ENCODE peak calls at places on chromosomes 6 and 20, in ten cellular contexts. Y is A549; J is ovary; F is suprapubic skin; V is CD8-positive, alpha-beta memory T cell; Z is heart left ventricle; U is H1; O is mesendoderm; L is esophagus squamous epithelium; C is psoas muscle. T is an unnamed sample. For H3K4me1, the result is how much of the 10 kb centered on the place peaks cover.

GRCh38 chr6:18823782-18824386 is 436.7 kb downstream of the RNF144B start:
- DNase-seq in U (peak), F (no peak), J (no peak), C (no peak), Z (no peak), V (no peak), O (peak), L (no peak), Y (no peak), T (no peak)

GRCh38 chr20:24611360-24612140 is 142.1 kb downstream of the SYNDIG1 start:
- DNase-seq in J (no peak), U (no peak), L (no peak), Y (no peak), C (no peak), Z (no peak), O (no peak), V (no peak), F (no peak), T (no peak)

GRCh38 chr20:63381781-63382431 is 20.8 kb upstream of the CHRNA4 start:
- DNase-seq in Y (peak), U (no peak), O (no peak), V (peak), C (no peak), F (no peak), Z (no peak), L (no peak), J (no peak), T (no peak)

GRCh38 chr6:158780963-158781691 is 38.0 kb downstream of the EZR start:
- DNase-seq in J (no peak), C (no peak), L (no peak), F (no peak), U (no peak), V (no peak), Y (no peak), Z (no peak), O (no peak), T (peak)

GRCh38 chr20:32779500-32780215 is 17.5 kb downstream of the DNMT3B start:
- DNase-seq in J (no peak), F (no peak), Y (no peak), L (no peak), O (peak), V (no peak), U (no peak), Z (no peak), C (no peak), T (no peak)

GRCh38 chr6:69756357-69756756 is 40.5 kb downstream of the LMBRD1 start:
- DNase-seq in J (no peak), Y (no peak), L (no peak), U (no peak), O (no peak), Z (no peak), V (no peak), F (no peak), C (no peak), T (no peak)

GRCh38 chr6:3319801-3320200 is 61.1 kb downstream of the PSMG4 start:
- DNase-seq in Z (no peak), U (no peak), O (no peak), Y (no peak), L (no peak), V (no peak), C (no peak), F (no peak), J (no peak), T (no peak)

GRCh38 chr6:134041093-134041492 is 11.3 kb downstream of the SLC2A12 start:
- DNase-seq in V (no peak), Y (peak), L (no peak), U (no peak), C (no peak), Z (no peak), J (no peak), O (no peak), F (no peak), T (no peak)

GRCh38 chr6:63236398-63236817 is 25.1 kb downstream of the FKBP1C start:
- DNase-seq in O (peak), J (no peak), Y (no peak), Z (no peak), F (no peak), C (no peak), U (no peak), L (no peak), V (no peak), T (no peak)

GRCh38 chr6:30007132-30007764 is 53.8 kb upstream of the POLR1H start:
- DNase-seq in U (no peak), Y (no peak), F (no peak), Z (peak), C (peak), V (no peak), O (peak), J (peak), L (no peak), T (no peak)

GRCh38 chr6:33329058-33329457 is 11.5 kb upstream of the ZBTB22 start:
- DNase-seq in L (no peak), O (no peak), J (no peak), F (no peak), Y (no peak), Z (no peak), U (no peak), V (no peak), C (no peak), T (no peak)

GRCh38 chr20:53934421-53935352 is 135.7 kb downstream of the BCAS1 start:
- DNase-seq in J (peak), V (no peak), C (no peak), Y (no peak), Z (peak), F (no peak), L (no peak), U (no peak), O (peak), T (no peak)

GRCh38 chr6:108846628-108847027 is 1.6 kb upstream of the ARMC2 start:
- DNase-seq in V (no peak), L (no peak), O (no peak), U (no peak), C (no peak), J (no peak), Y (no peak), F (no peak), Z (no peak), T (no peak)

GRCh38 chr6:154159126-154159525 is 120.1 kb downstream of the OPRM1 start:
- DNase-seq in U (no peak), F (no peak), V (no peak), J (no peak), O (no peak), C (no peak), Z (no peak), L (no peak), Y (no peak), T (no peak)

GRCh38 chr6:126252154-126252553 is 87.8 kb upstream of the CENPW start:
- DNase-seq in V (no peak), Z (no peak), L (no peak), J (no peak), Y (no peak), C (no peak), U (no peak), O (peak), F (no peak), T (no peak)

GRCh38 chr20:44690781-44691423 is 24.3 kb upstream of the CCN5 start:
- DNase-seq in U (no peak), Z (peak), L (no peak), J (peak), C (no peak), F (no peak), Y (no peak), O (no peak), V (no peak), T (no peak)

GRCh38 chr6:163825033-163825432 is 410.5 kb downstream of the QKI start:
- DNase-seq in F (no peak), C (no peak), L (no peak), U (no peak), V (no peak), Z (no peak), J (no peak), O (no peak), Y (no peak), T (no peak)

GRCh38 chr6:116268589-116269293 is 11.0 kb downstream of the TSPYL1 start:
- DNase-seq in U (no peak), V (no peak), C (no peak), L (no peak), F (no peak), Y (peak), J (no peak), O (peak), Z (no peak), T (no peak)

GRCh38 chr6:132537977-132538376 is at the start of gene TAAR9:
- DNase-seq in L (no peak), C (no peak), V (no peak), Z (no peak), J (no peak), O (no peak), Y (no peak), U (no peak), F (no peak), T (no peak)

GRCh38 chr6:169864148-169865030 is 113.0 kb downstream of the ERMARD start:
- DNase-seq in J (no peak), C (no peak), O (no peak), Z (no peak), V (no peak), F (no peak), U (no peak), L (no peak), Y (no peak), T (no peak)

GRCh38 chr6:136764522-136764993 is 27.7 kb downstream of the MAP3K5 start:
- DNase-seq in L (no peak), V (no peak), Y (no peak), U (no peak), F (no peak), O (no peak), J (no peak), Z (no peak), C (no peak), T (no peak)

GRCh38 chr20:59723607-59724456 is 119.5 kb downstream of the PHACTR3 start:
- DNase-seq in F (no peak), U (no peak), O (peak), V (no peak), Y (no peak), C (no peak), J (no peak), Z (no peak), L (no peak), T (no peak)

GRCh38 chr6:39388526-39389371 is 66.2 kb upstream of the KCNK16 start:
- DNase-seq in J (no peak), C (no peak), F (no peak), U (no peak), V (no peak), O (no peak), Y (no peak), L (no peak), Z (no peak), T (no peak)

GRCh38 chr20:561437-562231 is 18.0 kb upstream of the CSNK2A1 start:
- DNase-seq in V (no peak), C (peak), J (peak), Y (peak), Z (peak), U (no peak), F (no peak), O (peak), L (no peak), T (peak)

GRCh38 chr6:15962449-15962764 is 166.5 kb upstream of the MYLIP start:
- DNase-seq in J (no peak), Y (no peak), F (no peak), Z (no peak), U (no peak), L (no peak), V (no peak), O (peak), C (no peak), T (no peak)

GRCh38 chr20:22339091-22339881 is 245.1 kb downstream of the FOXA2 start:
- DNase-seq in V (no peak), U (peak), L (no peak), F (no peak), J (peak), C (no peak), Z (no peak), Y (peak), O (peak), T (no peak)

GRCh38 chr20:58892126-58892931 is 39.8 kb downstream of the GNAS start:
- DNase-seq in C (peak), V (peak), Z (peak), J (peak), F (peak), L (peak), O (peak), U (no peak), Y (peak), T (peak)

GRCh38 chr6:22622390-22622789 is 53.0 kb downstream of the HDGFL1 start:
- DNase-seq in U (no peak), Y (no peak), V (no peak), J (no peak), O (no peak), Z (no peak), C (no peak), L (no peak), F (no peak), T (no peak)

GRCh38 chr20:20207291-20207690 is 155.0 kb downstream of the CFAP61 start:
- DNase-seq in F (no peak), Y (no peak), V (no peak), U (no peak), Z (no peak), L (no peak), J (no peak), C (no peak), O (peak), T (no peak)

GRCh38 chr6:27553123-27553904 is 80.4 kb upstream of the ZNF184 start:
- DNase-seq in Z (no peak), J (no peak), L (no peak), O (peak), C (no peak), U (peak), Y (peak), F (no peak), V (no peak), T (no peak)

GRCh38 chr20:60485012-60485760 is 527.0 kb downstream of the CDH26 start:
- DNase-seq in L (no peak), F (no peak), J (no peak), C (no peak), O (peak), U (no peak), Y (no peak), V (no peak), Z (no peak), T (no peak)

GRCh38 chr20:58698741-58699141 is 6.1 kb downstream of the NPEPL1 start:
- DNase-seq in O (no peak), F (peak), V (no peak), C (peak), Y (no peak), U (no peak), L (no peak), J (no peak), Z (no peak), T (no peak)

GRCh38 chr6:4902363-4902762 is 101.5 kb downstream of the RPP40 start:
- DNase-seq in J (no peak), Z (no peak), C (no peak), F (no peak), Y (no peak), L (no peak), V (no peak), O (no peak), U (no peak), T (no peak)

GRCh38 chr6:96784650-96785049 is 52.6 kb downstream of the GPR63 start:
- DNase-seq in C (no peak), Y (no peak), V (no peak), Z (no peak), O (no peak), J (no peak), L (no peak), U (no peak), F (no peak), T (no peak)

GRCh38 chr6:14787274-14787673 is 458.6 kb upstream of the JARID2 start:
- DNase-seq in L (no peak), Z (no peak), C (no peak), O (no peak), V (no peak), U (no peak), J (no peak), Y (no peak), F (no peak), T (no peak)

GRCh38 chr6:14784596-14785360 is 461.1 kb upstream of the JARID2 start:
- DNase-seq in Z (no peak), C (no peak), J (no peak), F (no peak), U (peak), Y (no peak), L (no peak), O (peak), V (no peak), T (no peak)

GRCh38 chr6:14786455-14786854 is 459.4 kb upstream of the JARID2 start:
- DNase-seq in L (no peak), U (no peak), F (no peak), V (no peak), J (no peak), Z (no peak), C (no peak), Y (no peak), O (no peak), T (no peak)

GRCh38 chr6:14786008-14786407 is 459.9 kb upstream of the JARID2 start:
- DNase-seq in F (no peak), J (no peak), L (no peak), V (no peak), U (no peak), C (no peak), Y (no peak), O (no peak), Z (no peak), T (no peak)

DNA sequence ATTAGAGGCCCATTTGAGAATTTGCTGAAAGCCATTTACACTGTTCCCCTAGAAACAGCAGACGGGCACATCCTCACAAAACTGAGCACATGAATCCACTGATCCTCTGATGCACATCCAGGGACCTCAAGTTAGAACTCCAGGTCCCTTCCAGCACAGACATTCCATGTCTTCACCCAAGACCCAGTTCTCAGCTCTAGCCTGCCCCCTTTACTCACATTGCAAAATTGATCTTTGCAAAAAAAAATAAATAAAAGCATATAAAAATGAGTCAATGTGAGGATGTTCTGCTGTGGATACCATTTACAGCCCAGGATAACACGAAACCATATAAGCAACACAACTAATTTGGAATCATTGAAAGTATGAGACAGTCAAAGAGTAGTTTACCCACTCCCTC is 458.2 kb upstream of the JARID2 start:
- DNase-seq in L (no peak), C (no peak), J (no peak), V (no peak), Z (no peak), O (no peak), F (no peak), U (no peak), Y (no peak), T (no peak)
- H3K4me1 ChIP-seq in L (under half), C (under half), J (under half), V (under half), Z (under half), O (under half), F (under half), U (under half), Y (under half), T (under half)

GRCh38 chr6:160238786-160239751 is 19.6 kb downstream of the SLC22A2 start:
- DNase-seq in Y (no peak), V (no peak), O (peak), C (no peak), U (no peak), L (no peak), Z (no peak), J (no peak), F (no peak), T (no peak)
- H3K4me3 ChIP-seq in Y (no peak), V (no peak), O (no peak), C (no peak), U (no peak), L (no peak), Z (no peak), J (no peak), F (no peak), T (no peak)

GRCh38 chr6:117505337-117505736 is 22.9 kb downstream of the DCBLD1 start:
- DNase-seq in F (no peak), O (no peak), U (no peak), Z (no peak), V (no peak), L (no peak), Y (no peak), C (no peak), J (no peak), T (no peak)
- H3K4me1 ChIP-seq in F (under half), O (under half), U (under half), Z (under half), V (under half), L (under half), Y (half or more), C (under half), J (under half), T (under half)

GRCh38 chr6:82372656-82373055 is 9.0 kb downstream of the TPBG start:
- DNase-seq in C (no peak), Z (no peak), L (no peak), Y (no peak), V (no peak), F (no peak), U (no peak), J (no peak), O (no peak), T (no peak)

GRCh38 chr6:82365011-82365751 is 1.6 kb downstream of the TPBG start:
- DNase-seq in Z (peak), L (no peak), V (no peak), U (no peak), F (no peak), J (no peak), Y (peak), O (peak), C (peak), T (peak)

GRCh38 chr6:82374481-82374880 is 10.9 kb downstream of the TPBG start:
- DNase-seq in L (no peak), C (no peak), Y (no peak), Z (no peak), O (no peak), V (no peak), U (no peak), F (no peak), J (no peak), T (no peak)

GRCh38 chr6:82371799-82372508 is 8.3 kb downstream of the TPBG start:
- DNase-seq in C (no peak), Z (no peak), O (no peak), J (no peak), V (no peak), U (no peak), F (no peak), L (no peak), Y (no peak), T (no peak)

DNA sequence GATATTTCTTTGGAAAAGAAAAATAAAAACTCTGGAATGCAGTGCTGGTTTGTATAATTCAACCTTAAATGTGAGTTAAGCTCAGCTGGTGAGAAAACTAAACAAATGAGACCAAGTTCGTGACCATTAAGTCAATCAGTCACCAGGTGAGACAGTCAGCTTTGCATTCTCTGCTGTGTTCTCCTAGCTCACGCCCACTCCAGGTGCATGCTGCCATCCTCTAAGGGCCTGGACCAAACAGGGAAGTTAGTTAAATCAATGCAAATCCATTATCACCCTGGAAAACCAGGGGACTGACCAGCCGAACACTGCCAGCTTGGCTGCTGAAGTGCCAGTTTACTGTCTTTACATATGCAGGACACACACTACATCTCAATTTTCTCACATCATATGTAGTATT is 7.2 kb downstream of the TPBG start:
- DNase-seq in F (no peak), O (no peak), Z (no peak), Y (no peak), L (no peak), V (no peak), U (no peak), C (no peak), J (no peak), T (no peak)
- H3K4me3 ChIP-seq in F (no peak), O (no peak), Z (no peak), Y (no peak), L (no peak), V (no peak), U (no peak), C (no peak), J (no peak), T (no peak)

DNA sequence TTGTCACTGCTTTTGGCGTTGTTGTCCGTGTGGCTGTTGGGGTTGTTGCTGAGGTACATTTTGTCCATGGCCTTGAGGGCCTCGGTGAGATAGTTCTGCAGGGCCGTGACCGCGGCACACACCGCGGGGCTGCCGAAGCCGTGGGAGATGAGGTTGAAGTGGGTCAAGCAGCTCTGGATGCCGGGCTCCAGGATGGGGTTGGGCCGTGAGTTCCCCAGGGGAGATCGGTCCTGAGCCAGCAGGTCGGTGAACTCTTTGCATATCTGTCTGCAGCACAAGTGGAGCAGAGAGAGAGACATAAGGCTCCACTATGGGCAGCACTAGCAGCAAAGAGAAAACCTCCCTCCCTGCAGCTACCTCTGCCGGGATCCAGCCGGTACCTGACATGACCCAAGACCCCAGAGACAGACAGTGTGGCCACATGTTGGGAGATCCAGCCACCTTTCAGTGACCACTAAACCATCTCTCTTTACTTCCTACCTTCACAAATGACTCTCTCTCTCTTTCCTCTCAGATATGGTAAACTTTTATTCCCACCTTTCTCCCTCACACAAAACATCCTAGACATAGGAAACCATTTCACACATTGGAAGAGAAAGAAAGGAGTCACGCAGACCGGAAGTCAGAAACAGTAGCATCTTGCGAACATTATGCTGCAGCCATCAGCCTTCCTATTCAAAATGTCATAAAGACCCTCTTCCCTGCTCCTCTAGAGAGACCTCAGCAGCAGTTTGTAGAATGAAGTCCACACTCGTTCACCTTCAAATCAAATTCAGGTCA is 16.2 kb downstream of the TFAP2A start:
- DNase-seq in L (no peak), Y (no peak), J (no peak), O (peak), F (no peak), V (no peak), C (no peak), U (no peak), Z (no peak), T (no peak)
- H3K4me1 ChIP-seq in L (under half), Y (under half), J (under half), O (under half), F (half or more), V (under half), C (under half), U (under half), Z (under half), T (under half)